ENCODE peak calls at places on chromosomes 1 and 21, in four cellular contexts. Y is epithelial cell of esophagus; I is stimulated activated CD8-positive, alpha-beta memory T cell treated with anti-CD3 and anti-CD28 coated beads, Interleukin-2, amount 100 ng/mL, for 48 hours; N is posterior vena cava. O is an unnamed sample.

GRCh38 chr1:184953600-184954219 is 20.6 kb downstream of the NIBAN1 start:
- DNase-seq in Y (peak), I (no peak), N (no peak), O (peak)

GRCh38 chr1:152760551-152761190 is 2.8 kb downstream of the KPRP start:
- DNase-seq in Y (no peak), I (no peak), N (no peak), O (no peak)

GRCh38 chr21:40146201-40146890 is 279.1 kb downstream of the PCP4 start:
- DNase-seq in Y (peak), I (no peak), N (no peak), O (peak)

GRCh38 chr1:77889240-77889637 is 815 bp downstream of the NEXN start:
- DNase-seq in Y (peak), I (no peak), N (no peak), O (peak)

GRCh38 chr1:207268753-207269511 is 52.5 kb upstream of the CD55 start:
- DNase-seq in Y (no peak), I (no peak), N (no peak), O (no peak)

GRCh38 chr1:156376958-156377919 is 8.2 kb downstream of the RHBG start:
- DNase-seq in Y (peak), I (no peak), N (no peak), O (no peak)

GRCh38 chr21:31675960-31676359 is 16.5 kb downstream of the SOD1 start:
- DNase-seq in Y (no peak), I (no peak), N (no peak), O (no peak)

GRCh38 chr1:68046423-68046822 is 4.0 kb downstream of the DIRAS3 start:
- DNase-seq in Y (no peak), I (no peak), N (no peak), O (no peak)

GRCh38 chr1:177190308-177190970 is 19.7 kb downstream of the BRINP2 start:
- DNase-seq in Y (no peak), I (no peak), N (no peak), O (no peak)

GRCh38 chr1:225897595-225898514 is 8.9 kb upstream of the LEFTY1 start:
- DNase-seq in Y (no peak), I (no peak), N (no peak), O (no peak)

GRCh38 chr1:200732438-200732837 is 6.3 kb upstream of the CAMSAP2 start:
- DNase-seq in Y (no peak), I (no peak), N (no peak), O (no peak)

GRCh38 chr1:54001620-54002019 is 16.4 kb downstream of the LDLRAD1 start:
- DNase-seq in Y (no peak), I (no peak), N (no peak), O (no peak)

GRCh38 chr1:205680073-205680851 is at the start of gene SLC45A3:
- DNase-seq in Y (peak), I (peak), N (no peak), O (no peak)

GRCh38 chr1:24909388-24909898 is 20.6 kb downstream of the RUNX3 start:
- DNase-seq in Y (peak), I (no peak), N (peak), O (no peak)

GRCh38 chr1:1085171-1085841 is 11.2 kb upstream of the RNF223 start:
- DNase-seq in Y (no peak), I (no peak), N (peak), O (no peak)

GRCh38 chr1:19689131-19689757 is 24.6 kb downstream of the HTR6 start:
- DNase-seq in Y (no peak), I (no peak), N (no peak), O (no peak)

GRCh38 chr1:96364576-96364975 is 357.0 kb upstream of the PTBP2 start:
- DNase-seq in Y (peak), I (no peak), N (no peak), O (no peak)

GRCh38 chr21:38166214-38166547 is 90.6 kb upstream of the KCNJ15 start:
- DNase-seq in Y (no peak), I (no peak), N (no peak), O (no peak)

GRCh38 chr1:15118579-15118978 is 35.0 kb upstream of the TMEM51 start:
- DNase-seq in Y (no peak), I (no peak), N (peak), O (no peak)

GRCh38 chr1:198919667-198920398 is 281.0 kb downstream of the PTPRC start:
- DNase-seq in Y (peak), I (no peak), N (no peak), O (peak)

GRCh38 chr21:27802816-27803475 is 836.1 kb upstream of the ADAMTS5 start:
- DNase-seq in Y (peak), I (no peak), N (no peak), O (peak)

GRCh38 chr1:156162430-156163037 is 9.1 kb downstream of the SEMA4A start:
- DNase-seq in Y (no peak), I (no peak), N (no peak), O (no peak)